ENCODE peak calls at places on chromosomes 4 and X, in seven cellular contexts. One of them, this sample, is unnamed.

GRCh38 chrX:136269921-136270320 is 18.7 kb upstream of the MAP7D3 start:
- DNase-seq in substantia nigra: no peak
- DNase-seq in ELF-1: no peak
- DNase-seq in islet precursor cell: no peak
- DNase-seq in psoas muscle: no peak
- DNase-seq in nucleus accumbens: no peak
- DNase-seq in stimulated activated effector memory CD8-positive, alpha-beta T cell treated with anti-CD3 and anti-CD28 coated beads, Interleukin-12 subunit alpha, Interleukin-12 subunit beta, amount 100 ng/mL, for 72 hours: no peak
- DNase-seq in this sample: no peak

GRCh38 chrX:10190367-10190766 is 33.6 kb downstream of the CLCN4 start:
- DNase-seq in nucleus accumbens: no peak
- DNase-seq in islet precursor cell: no peak
- DNase-seq in ELF-1: no peak
- DNase-seq in substantia nigra: no peak
- DNase-seq in psoas muscle: no peak
- DNase-seq in stimulated activated effector memory CD8-positive, alpha-beta T cell treated with anti-CD3 and anti-CD28 coated beads, Interleukin-12 subunit alpha, Interleukin-12 subunit beta, amount 100 ng/mL, for 72 hours: no peak
- DNase-seq in this sample: no peak

GRCh38 chr4:138736362-138736761 is 279.2 kb upstream of the NOCT start:
- DNase-seq in stimulated activated effector memory CD8-positive, alpha-beta T cell treated with anti-CD3 and anti-CD28 coated beads, Interleukin-12 subunit alpha, Interleukin-12 subunit beta, amount 100 ng/mL, for 72 hours: no peak
- DNase-seq in ELF-1: no peak
- DNase-seq in nucleus accumbens: no peak
- DNase-seq in psoas muscle: no peak
- DNase-seq in islet precursor cell: no peak
- DNase-seq in substantia nigra: no peak
- DNase-seq in this sample: no peak

GRCh38 chr4:107069049-107069448 is 32.9 kb upstream of the DKK2 start:
- DNase-seq in substantia nigra: no peak
- DNase-seq in ELF-1: no peak
- DNase-seq in stimulated activated effector memory CD8-positive, alpha-beta T cell treated with anti-CD3 and anti-CD28 coated beads, Interleukin-12 subunit alpha, Interleukin-12 subunit beta, amount 100 ng/mL, for 72 hours: no peak
- DNase-seq in islet precursor cell: no peak
- DNase-seq in psoas muscle: no peak
- DNase-seq in nucleus accumbens: no peak
- DNase-seq in this sample: no peak

GRCh38 chr4:113292371-113293042 is 243.1 kb downstream of the ANK2 start:
- DNase-seq in psoas muscle: peak; percentile 54
- DNase-seq in nucleus accumbens: peak; percentile 72
- DNase-seq in stimulated activated effector memory CD8-positive, alpha-beta T cell treated with anti-CD3 and anti-CD28 coated beads, Interleukin-12 subunit alpha, Interleukin-12 subunit beta, amount 100 ng/mL, for 72 hours: no peak
- DNase-seq in islet precursor cell: no peak
- DNase-seq in ELF-1: peak; percentile 90
- DNase-seq in substantia nigra: peak; percentile 57
- DNase-seq in this sample: no peak

GRCh38 chr4:78694457-78694787 is 81.7 kb upstream of the BMP2K start:
- DNase-seq in nucleus accumbens: no peak
- DNase-seq in islet precursor cell: no peak
- DNase-seq in stimulated activated effector memory CD8-positive, alpha-beta T cell treated with anti-CD3 and anti-CD28 coated beads, Interleukin-12 subunit alpha, Interleukin-12 subunit beta, amount 100 ng/mL, for 72 hours: no peak
- DNase-seq in substantia nigra: no peak
- DNase-seq in psoas muscle: no peak
- DNase-seq in ELF-1: no peak
- DNase-seq in this sample: no peak

GRCh38 chr4:160848901-160849735 is 1314.7 kb downstream of the FSTL5 start:
- DNase-seq in substantia nigra: no peak
- DNase-seq in islet precursor cell: peak; percentile 87
- DNase-seq in nucleus accumbens: no peak
- DNase-seq in stimulated activated effector memory CD8-positive, alpha-beta T cell treated with anti-CD3 and anti-CD28 coated beads, Interleukin-12 subunit alpha, Interleukin-12 subunit beta, amount 100 ng/mL, for 72 hours: no peak
- DNase-seq in psoas muscle: no peak
- DNase-seq in ELF-1: peak; percentile 1
- DNase-seq in this sample: no peak

GRCh38 chrX:11427082-11428033 is 134.1 kb downstream of the AMELX start:
- DNase-seq in nucleus accumbens: peak; percentile 13
- DNase-seq in ELF-1: peak; percentile 39
- DNase-seq in islet precursor cell: peak; percentile 58
- DNase-seq in psoas muscle: peak; percentile 79
- DNase-seq in substantia nigra: no peak
- DNase-seq in stimulated activated effector memory CD8-positive, alpha-beta T cell treated with anti-CD3 and anti-CD28 coated beads, Interleukin-12 subunit alpha, Interleukin-12 subunit beta, amount 100 ng/mL, for 72 hours: no peak
- DNase-seq in this sample: peak; percentile 27

GRCh38 chr4:65943076-65943475 is 272.8 kb upstream of the EPHA5 start:
- DNase-seq in psoas muscle: no peak
- DNase-seq in islet precursor cell: peak; percentile 64
- DNase-seq in ELF-1: peak; percentile 53
- DNase-seq in substantia nigra: no peak
- DNase-seq in nucleus accumbens: no peak
- DNase-seq in stimulated activated effector memory CD8-positive, alpha-beta T cell treated with anti-CD3 and anti-CD28 coated beads, Interleukin-12 subunit alpha, Interleukin-12 subunit beta, amount 100 ng/mL, for 72 hours: no peak
- DNase-seq in this sample: no peak

GRCh38 chr4:41880022-41880837 is 55.0 kb upstream of the TMEM33 start:
- DNase-seq in nucleus accumbens: no peak
- DNase-seq in ELF-1: peak; percentile 47
- DNase-seq in stimulated activated effector memory CD8-positive, alpha-beta T cell treated with anti-CD3 and anti-CD28 coated beads, Interleukin-12 subunit alpha, Interleukin-12 subunit beta, amount 100 ng/mL, for 72 hours: peak; percentile 51
- DNase-seq in islet precursor cell: peak; percentile 59
- DNase-seq in substantia nigra: no peak
- DNase-seq in psoas muscle: no peak
- DNase-seq in this sample: no peak

GRCh38 chr4:184896868-184897715 is 71.3 kb upstream of the ACSL1 start:
- DNase-seq in islet precursor cell: no peak
- DNase-seq in psoas muscle: no peak
- DNase-seq in nucleus accumbens: no peak
- DNase-seq in substantia nigra: no peak
- DNase-seq in stimulated activated effector memory CD8-positive, alpha-beta T cell treated with anti-CD3 and anti-CD28 coated beads, Interleukin-12 subunit alpha, Interleukin-12 subunit beta, amount 100 ng/mL, for 72 hours: no peak
- DNase-seq in ELF-1: no peak
- DNase-seq in this sample: no peak

GRCh38 chr4:83358410-83358809 is 23.8 kb upstream of the HPSE start:
- DNase-seq in psoas muscle: no peak
- DNase-seq in nucleus accumbens: no peak
- DNase-seq in substantia nigra: no peak
- DNase-seq in islet precursor cell: peak; percentile 72
- DNase-seq in stimulated activated effector memory CD8-positive, alpha-beta T cell treated with anti-CD3 and anti-CD28 coated beads, Interleukin-12 subunit alpha, Interleukin-12 subunit beta, amount 100 ng/mL, for 72 hours: no peak
- DNase-seq in ELF-1: peak; percentile 5
- DNase-seq in this sample: no peak

GRCh38 chrX:68895339-68896250 is 66.8 kb downstream of the EFNB1 start:
- DNase-seq in nucleus accumbens: no peak
- DNase-seq in ELF-1: no peak
- DNase-seq in islet precursor cell: no peak
- DNase-seq in stimulated activated effector memory CD8-positive, alpha-beta T cell treated with anti-CD3 and anti-CD28 coated beads, Interleukin-12 subunit alpha, Interleukin-12 subunit beta, amount 100 ng/mL, for 72 hours: no peak
- DNase-seq in psoas muscle: peak; percentile 69
- DNase-seq in substantia nigra: no peak
- DNase-seq in this sample: no peak

GRCh38 chr4:159358226-159358625 is 255.3 kb downstream of the RAPGEF2 start:
- DNase-seq in islet precursor cell: no peak
- DNase-seq in nucleus accumbens: peak; percentile 11
- DNase-seq in psoas muscle: no peak
- DNase-seq in ELF-1: no peak
- DNase-seq in substantia nigra: no peak
- DNase-seq in stimulated activated effector memory CD8-positive, alpha-beta T cell treated with anti-CD3 and anti-CD28 coated beads, Interleukin-12 subunit alpha, Interleukin-12 subunit beta, amount 100 ng/mL, for 72 hours: no peak
- DNase-seq in this sample: no peak

GRCh38 chr4:102478186-102478585 is 23.0 kb upstream of the NFKB1 start:
- DNase-seq in psoas muscle: no peak
- DNase-seq in stimulated activated effector memory CD8-positive, alpha-beta T cell treated with anti-CD3 and anti-CD28 coated beads, Interleukin-12 subunit alpha, Interleukin-12 subunit beta, amount 100 ng/mL, for 72 hours: no peak
- DNase-seq in substantia nigra: no peak
- DNase-seq in ELF-1: peak; percentile 30
- DNase-seq in islet precursor cell: no peak
- DNase-seq in nucleus accumbens: no peak
- DNase-seq in this sample: no peak

GRCh38 chrX:49878834-49879655 is at the start of gene USP27X:
- DNase-seq in psoas muscle: peak; percentile 86
- DNase-seq in ELF-1: peak; percentile 95
- DNase-seq in islet precursor cell: peak; percentile 88
- DNase-seq in substantia nigra: peak; percentile 45
- DNase-seq in nucleus accumbens: peak; percentile 80
- DNase-seq in stimulated activated effector memory CD8-positive, alpha-beta T cell treated with anti-CD3 and anti-CD28 coated beads, Interleukin-12 subunit alpha, Interleukin-12 subunit beta, amount 100 ng/mL, for 72 hours: peak; percentile 83
- DNase-seq in this sample: peak; percentile 55

GRCh38 chrX:9797961-9798360 is 11.7 kb downstream of the SHROOM2 start:
- DNase-seq in islet precursor cell: peak; percentile 62
- DNase-seq in nucleus accumbens: no peak
- DNase-seq in psoas muscle: no peak
- DNase-seq in stimulated activated effector memory CD8-positive, alpha-beta T cell treated with anti-CD3 and anti-CD28 coated beads, Interleukin-12 subunit alpha, Interleukin-12 subunit beta, amount 100 ng/mL, for 72 hours: no peak
- DNase-seq in substantia nigra: no peak
- DNase-seq in ELF-1: peak; percentile 72
- DNase-seq in this sample: no peak

GRCh38 chr4:105274090-105274489 is 127.4 kb downstream of the TET2 start:
- DNase-seq in substantia nigra: no peak
- DNase-seq in psoas muscle: no peak
- DNase-seq in stimulated activated effector memory CD8-positive, alpha-beta T cell treated with anti-CD3 and anti-CD28 coated beads, Interleukin-12 subunit alpha, Interleukin-12 subunit beta, amount 100 ng/mL, for 72 hours: no peak
- DNase-seq in ELF-1: no peak
- DNase-seq in islet precursor cell: no peak
- DNase-seq in nucleus accumbens: no peak
- DNase-seq in this sample: no peak

GRCh38 chrX:93169771-93170170 is 503.6 kb downstream of the NAP1L3 start:
- DNase-seq in ELF-1: no peak
- DNase-seq in substantia nigra: no peak
- DNase-seq in nucleus accumbens: no peak
- DNase-seq in islet precursor cell: no peak
- DNase-seq in stimulated activated effector memory CD8-positive, alpha-beta T cell treated with anti-CD3 and anti-CD28 coated beads, Interleukin-12 subunit alpha, Interleukin-12 subunit beta, amount 100 ng/mL, for 72 hours: no peak
- DNase-seq in psoas muscle: no peak
- DNase-seq in this sample: no peak

GRCh38 chr4:25032126-25032525 is 1.4 kb upstream of the LGI2 start:
- DNase-seq in ELF-1: no peak
- DNase-seq in psoas muscle: no peak
- DNase-seq in stimulated activated effector memory CD8-positive, alpha-beta T cell treated with anti-CD3 and anti-CD28 coated beads, Interleukin-12 subunit alpha, Interleukin-12 subunit beta, amount 100 ng/mL, for 72 hours: no peak
- DNase-seq in nucleus accumbens: no peak
- DNase-seq in substantia nigra: no peak
- DNase-seq in islet precursor cell: no peak
- DNase-seq in this sample: no peak

GRCh38 chrX:103488332-103488731 is 31.0 kb downstream of the RAB40A start:
- DNase-seq in islet precursor cell: no peak
- DNase-seq in nucleus accumbens: no peak
- DNase-seq in substantia nigra: no peak
- DNase-seq in stimulated activated effector memory CD8-positive, alpha-beta T cell treated with anti-CD3 and anti-CD28 coated beads, Interleukin-12 subunit alpha, Interleukin-12 subunit beta, amount 100 ng/mL, for 72 hours: no peak
- DNase-seq in psoas muscle: no peak
- DNase-seq in ELF-1: no peak
- DNase-seq in this sample: no peak